ENCODE peak calls at places on chromosomes 11 and 22, in ten cellular contexts. Q is coronary artery; N is left cardiac atrium; G is ACHN; W is HEK293T; P is foreskin keratinocyte; M is AG09309; T is stimulated activated CD4-positive, alpha-beta T cell treated with anti-CD3 and anti-CD28 coated beads, Interleukin-1b, Interleukin-23, amount 100 ng/mL, for 24 hours; R is T1000; K is memory B cell. X is an unnamed sample.

GRCh38 chr11:46112961-46113617 is 8.2 kb downstream of the PHF21A start:
- DNase-seq in Q (no peak), N (no peak), G (peak; percentile 75), W (peak; percentile 61), P (peak; percentile 60), M (no peak), T (no peak), R (no peak), K (peak; percentile 40), X (no peak)

GRCh38 chr22:31100762-31101525 is 6.4 kb downstream of the SELENOM start:
- DNase-seq in Q (no peak), N (no peak), G (no peak), W (no peak), P (no peak), M (no peak), T (no peak), R (no peak), K (no peak), X (no peak)

GRCh38 chr22:24433868-24434471 is 6.6 kb downstream of the ADORA2A start:
- DNase-seq in Q (no peak), N (no peak), G (no peak), W (no peak), P (no peak), M (no peak), T (peak; percentile 36), R (peak; percentile 24), K (peak; percentile 69), X (no peak)

GRCh38 chr11:20388096-20389055 is 860 bp downstream of the PRMT3 start:
- DNase-seq in Q (no peak), N (no peak), G (peak; percentile 17), W (no peak), P (peak; percentile 20), M (no peak), T (no peak), R (no peak), K (no peak), X (no peak)

GRCh38 chr11:123457187-123457770 is 27.2 kb downstream of the GRAMD1B start:
- DNase-seq in Q (no peak), N (peak; percentile 35), G (no peak), W (no peak), P (no peak), M (no peak), T (no peak), R (no peak), K (no peak), X (no peak)

GRCh38 chr11:83449338-83449913 is 163.3 kb upstream of the CCDC90B start:
- DNase-seq in Q (no peak), N (no peak), G (no peak), W (no peak), P (no peak), M (no peak), T (no peak), R (no peak), K (no peak), X (no peak)

GRCh38 chr11:62017878-62018642 is 50.6 kb upstream of the FTH1 start:
- DNase-seq in Q (no peak), N (no peak), G (no peak), W (no peak), P (no peak), M (no peak), T (no peak), R (no peak), K (no peak), X (no peak)

GRCh38 chr11:64762916-64763803 is 3.4 kb upstream of the PYGM start:
- DNase-seq in Q (peak; percentile 72), N (peak; percentile 25), G (peak; percentile 35), W (no peak), P (peak; percentile 73), M (no peak), T (no peak), R (no peak), K (no peak), X (no peak)

GRCh38 chr11:43923327-43924111 is 18.9 kb upstream of the C11orf96 start:
- DNase-seq in Q (peak; percentile 92), N (peak; percentile 75), G (no peak), W (no peak), P (no peak), M (no peak), T (no peak), R (no peak), K (no peak), X (no peak)

GRCh38 chr11:128437137-128437536 is 150.2 kb downstream of the ETS1 start:
- DNase-seq in Q (no peak), N (no peak), G (peak; percentile 72), W (no peak), P (no peak), M (no peak), T (no peak), R (no peak), K (no peak), X (no peak)

GRCh38 chr22:33451851-33452469 is 393.8 kb upstream of the SYN3 start:
- DNase-seq in Q (no peak), N (no peak), G (no peak), W (no peak), P (no peak), M (no peak), T (no peak), R (no peak), K (no peak), X (no peak)

GRCh38 chr11:95398437-95399112 is 167.6 kb upstream of the SESN3 start:
- DNase-seq in Q (no peak), N (no peak), G (no peak), W (no peak), P (no peak), M (no peak), T (no peak), R (no peak), K (no peak), X (no peak)

GRCh38 chr11:61281581-61282250 is 13.4 kb downstream of the VWCE start:
- DNase-seq in Q (no peak), N (peak; percentile 57), G (no peak), W (peak; percentile 97), P (peak; percentile 86), M (no peak), T (peak; percentile 14), R (no peak), K (no peak), X (peak; percentile 47)

GRCh38 chr11:74138021-74138420 is 32.8 kb downstream of the C2CD3 start:
- DNase-seq in Q (no peak), N (no peak), G (peak; percentile 15), W (no peak), P (no peak), M (no peak), T (no peak), R (no peak), K (no peak), X (no peak)

GRCh38 chr11:64580387-64580786 is 10.6 kb upstream of the SLC22A12 start:
- DNase-seq in Q (no peak), N (peak; percentile 54), G (no peak), W (no peak), P (no peak), M (no peak), T (no peak), R (no peak), K (no peak), X (no peak)

GRCh38 chr11:30143098-30143705 is 87.6 kb upstream of the FSHB start:
- DNase-seq in Q (no peak), N (no peak), G (peak; percentile 49), W (peak; percentile 44), P (peak; percentile 14), M (no peak), T (no peak), R (no peak), K (peak; percentile 16), X (no peak)

GRCh38 chr11:110366234-110366633 is 63.5 kb upstream of the FDX1 start:
- DNase-seq in Q (no peak), N (peak; percentile 69), G (no peak), W (peak; percentile 20), P (peak; percentile 70), M (no peak), T (no peak), R (no peak), K (no peak), X (no peak)

GRCh38 chr11:123434262-123434661 is 4.2 kb downstream of the GRAMD1B start:
- DNase-seq in Q (no peak), N (no peak), G (peak; percentile 15), W (peak; percentile 45), P (no peak), M (no peak), T (no peak), R (no peak), K (no peak), X (no peak)

GRCh38 chr11:132976115-132976514 is 556.2 kb downstream of the OPCML start:
- DNase-seq in Q (no peak), N (no peak), G (no peak), W (no peak), P (no peak), M (no peak), T (no peak), R (no peak), K (no peak), X (no peak)

GRCh38 chr22:26476705-26477340 is 6.8 kb downstream of the HPS4 start:
- DNase-seq in Q (no peak), N (no peak), G (peak; percentile 70), W (no peak), P (peak; percentile 41), M (no peak), T (no peak), R (no peak), K (no peak), X (no peak)

GRCh38 chr22:31947296-31947695 is 3.0 kb downstream of the YWHAH start:
- DNase-seq in Q (no peak), N (no peak), G (no peak), W (no peak), P (peak; percentile 49), M (no peak), T (no peak), R (no peak), K (peak; percentile 45), X (no peak)

GRCh38 chr11:108160970-108161566 is 39.7 kb downstream of the ACAT1 start:
- DNase-seq in Q (no peak), N (no peak), G (no peak), W (no peak), P (no peak), M (no peak), T (no peak), R (no peak), K (peak; percentile 51), X (peak; percentile 39)

GRCh38 chr22:26658671-26659478 is 1.5 kb downstream of the MIAT start:
- DNase-seq in Q (no peak), N (peak; percentile 61), G (peak; percentile 87), W (peak; percentile 42), P (peak; percentile 92), M (peak; percentile 67), T (peak; percentile 74), R (peak; percentile 67), K (no peak), X (no peak)

X was measured in GM18507.